ENCODE peak calls at places on chromosome 16, in eight cellular contexts. One of them, this sample, is unnamed.

GRCh38 chr16:9311303-9311954 is 220.0 kb downstream of the HAPSTR1 start:
- DNase-seq in OCI-LY7: no peak
- DNase-seq in foreskin fibroblast: no peak
- DNase-seq in nephron progenitor cell: peak
- DNase-seq in endothelial cell: peak
- DNase-seq in AG09319: no peak
- DNase-seq in ovary: no peak
- DNase-seq in suprapubic skin: no peak
- DNase-seq in this sample: no peak

GRCh38 chr16:69187387-69187890 is 475 bp downstream of the SNTB2 start:
- DNase-seq in OCI-LY7: peak
- DNase-seq in foreskin fibroblast: peak
- DNase-seq in nephron progenitor cell: peak
- DNase-seq in endothelial cell: peak
- DNase-seq in AG09319: no peak
- DNase-seq in ovary: peak
- DNase-seq in suprapubic skin: peak
- DNase-seq in this sample: no peak

GRCh38 chr16:66809765-66810164 is 8.4 kb upstream of the TERB1 start:
- DNase-seq in OCI-LY7: no peak
- DNase-seq in foreskin fibroblast: no peak
- DNase-seq in nephron progenitor cell: no peak
- DNase-seq in endothelial cell: no peak
- DNase-seq in AG09319: no peak
- DNase-seq in ovary: no peak
- DNase-seq in suprapubic skin: no peak
- DNase-seq in this sample: no peak

GRCh38 chr16:79980650-79981521 is 380.3 kb upstream of the MAF start:
- DNase-seq in OCI-LY7: no peak
- DNase-seq in foreskin fibroblast: no peak
- DNase-seq in nephron progenitor cell: no peak
- DNase-seq in endothelial cell: no peak
- DNase-seq in AG09319: no peak
- DNase-seq in ovary: no peak
- DNase-seq in suprapubic skin: no peak
- DNase-seq in this sample: no peak

GRCh38 chr16:48438414-48438813 is 53.2 kb upstream of the SIAH1 start:
- DNase-seq in OCI-LY7: no peak
- DNase-seq in foreskin fibroblast: no peak
- DNase-seq in nephron progenitor cell: no peak
- DNase-seq in endothelial cell: no peak
- DNase-seq in AG09319: no peak
- DNase-seq in ovary: no peak
- DNase-seq in suprapubic skin: no peak
- DNase-seq in this sample: no peak

GRCh38 chr16:56732366-56732765 is 2.4 kb downstream of the NUP93 start:
- DNase-seq in OCI-LY7: peak
- DNase-seq in foreskin fibroblast: no peak
- DNase-seq in nephron progenitor cell: no peak
- DNase-seq in endothelial cell: no peak
- DNase-seq in AG09319: no peak
- DNase-seq in ovary: no peak
- DNase-seq in suprapubic skin: no peak
- DNase-seq in this sample: no peak

GRCh38 chr16:67673712-67674580 is 7.3 kb downstream of the C16orf86 start:
- DNase-seq in OCI-LY7: no peak
- DNase-seq in foreskin fibroblast: peak
- DNase-seq in nephron progenitor cell: no peak
- DNase-seq in endothelial cell: peak
- DNase-seq in AG09319: no peak
- DNase-seq in ovary: peak
- DNase-seq in suprapubic skin: no peak
- DNase-seq in this sample: peak

GRCh38 chr16:66566051-66566901 is at the start of gene CMTM1:
- DNase-seq in OCI-LY7: no peak
- DNase-seq in foreskin fibroblast: no peak
- DNase-seq in nephron progenitor cell: no peak
- DNase-seq in endothelial cell: no peak
- DNase-seq in AG09319: no peak
- DNase-seq in ovary: no peak
- DNase-seq in suprapubic skin: no peak
- DNase-seq in this sample: no peak

GRCh38 chr16:54426550-54426843 is 139.9 kb upstream of the IRX3 start:
- DNase-seq in OCI-LY7: no peak
- DNase-seq in foreskin fibroblast: no peak
- DNase-seq in nephron progenitor cell: no peak
- DNase-seq in endothelial cell: no peak
- DNase-seq in AG09319: no peak
- DNase-seq in ovary: no peak
- DNase-seq in suprapubic skin: no peak
- DNase-seq in this sample: no peak

GRCh38 chr16:78311831-78312230 is 212.4 kb downstream of the WWOX start:
- DNase-seq in OCI-LY7: no peak
- DNase-seq in foreskin fibroblast: no peak
- DNase-seq in nephron progenitor cell: no peak
- DNase-seq in endothelial cell: no peak
- DNase-seq in AG09319: no peak
- DNase-seq in ovary: no peak
- DNase-seq in suprapubic skin: no peak
- DNase-seq in this sample: no peak

DNA sequence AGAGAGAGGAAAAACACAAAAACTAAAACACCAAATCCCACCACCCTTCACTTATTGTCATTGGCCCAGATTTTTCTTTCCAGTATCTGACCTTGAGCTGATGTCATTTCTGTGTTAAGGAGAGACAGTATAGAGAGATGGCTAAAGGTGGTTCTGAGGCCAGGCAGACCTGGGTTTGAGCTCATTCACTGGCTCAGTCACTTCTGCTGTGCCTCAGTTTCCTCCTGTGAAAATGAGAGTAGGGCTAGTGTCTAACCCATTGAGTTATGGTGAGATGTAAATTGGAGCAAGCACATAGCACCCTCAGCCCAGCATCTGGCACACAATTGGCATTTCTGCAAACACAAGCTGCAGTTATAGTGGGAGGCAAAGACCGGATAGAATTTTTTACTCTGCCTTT is 6.3 kb upstream of the KIFC3 start:
- DNase-seq in OCI-LY7: no peak
- DNase-seq in foreskin fibroblast: no peak
- DNase-seq in nephron progenitor cell: no peak
- DNase-seq in endothelial cell: no peak
- DNase-seq in AG09319: no peak
- DNase-seq in ovary: no peak
- DNase-seq in suprapubic skin: no peak
- DNase-seq in this sample: no peak
- TF ChIP-seq CTCF in OCI-LY7: no peak
- TF ChIP-seq CTCF in foreskin fibroblast: no peak
- TF ChIP-seq CTCF in nephron progenitor cell: no peak
- TF ChIP-seq CTCF in endothelial cell: no peak
- TF ChIP-seq CTCF in AG09319: no peak
- TF ChIP-seq CTCF in ovary: no peak
- TF ChIP-seq CTCF in suprapubic skin: no peak
- TF ChIP-seq CTCF in this sample: no peak

GRCh38 chr16:88665570-88665969 is 2.7 kb upstream of the MVD start:
- DNase-seq in OCI-LY7: no peak
- DNase-seq in foreskin fibroblast: no peak
- DNase-seq in nephron progenitor cell: no peak
- DNase-seq in endothelial cell: no peak
- DNase-seq in AG09319: no peak
- DNase-seq in ovary: no peak
- DNase-seq in suprapubic skin: no peak
- DNase-seq in this sample: no peak

GRCh38 chr16:88665148-88665547 is 2.3 kb upstream of the MVD start:
- DNase-seq in OCI-LY7: peak
- DNase-seq in foreskin fibroblast: no peak
- DNase-seq in nephron progenitor cell: no peak
- DNase-seq in endothelial cell: no peak
- DNase-seq in AG09319: no peak
- DNase-seq in ovary: no peak
- DNase-seq in suprapubic skin: no peak
- DNase-seq in this sample: no peak

GRCh38 chr16:88659160-88659559 is 3.7 kb downstream of the MVD start:
- DNase-seq in OCI-LY7: no peak
- DNase-seq in foreskin fibroblast: no peak
- DNase-seq in nephron progenitor cell: no peak
- DNase-seq in endothelial cell: no peak
- DNase-seq in AG09319: no peak
- DNase-seq in ovary: no peak
- DNase-seq in suprapubic skin: no peak
- DNase-seq in this sample: no peak

GRCh38 chr16:88662222-88662842 is 559 bp downstream of the MVD start:
- DNase-seq in OCI-LY7: peak
- DNase-seq in foreskin fibroblast: no peak
- DNase-seq in nephron progenitor cell: peak
- DNase-seq in endothelial cell: no peak
- DNase-seq in AG09319: no peak
- DNase-seq in ovary: no peak
- DNase-seq in suprapubic skin: no peak
- DNase-seq in this sample: no peak

GRCh38 chr16:88662843-88663606 is at the start of gene MVD:
- DNase-seq in OCI-LY7: peak
- DNase-seq in foreskin fibroblast: peak
- DNase-seq in nephron progenitor cell: peak
- DNase-seq in endothelial cell: peak
- DNase-seq in AG09319: peak
- DNase-seq in ovary: peak
- DNase-seq in suprapubic skin: peak
- DNase-seq in this sample: peak
- TF ChIP-seq CTCF in OCI-LY7: peak
- TF ChIP-seq CTCF in foreskin fibroblast: no peak
- TF ChIP-seq CTCF in nephron progenitor cell: no peak
- TF ChIP-seq CTCF in endothelial cell: no peak
- TF ChIP-seq CTCF in AG09319: no peak
- TF ChIP-seq CTCF in ovary: peak
- TF ChIP-seq CTCF in suprapubic skin: no peak
- TF ChIP-seq CTCF in this sample: no peak

DNA sequence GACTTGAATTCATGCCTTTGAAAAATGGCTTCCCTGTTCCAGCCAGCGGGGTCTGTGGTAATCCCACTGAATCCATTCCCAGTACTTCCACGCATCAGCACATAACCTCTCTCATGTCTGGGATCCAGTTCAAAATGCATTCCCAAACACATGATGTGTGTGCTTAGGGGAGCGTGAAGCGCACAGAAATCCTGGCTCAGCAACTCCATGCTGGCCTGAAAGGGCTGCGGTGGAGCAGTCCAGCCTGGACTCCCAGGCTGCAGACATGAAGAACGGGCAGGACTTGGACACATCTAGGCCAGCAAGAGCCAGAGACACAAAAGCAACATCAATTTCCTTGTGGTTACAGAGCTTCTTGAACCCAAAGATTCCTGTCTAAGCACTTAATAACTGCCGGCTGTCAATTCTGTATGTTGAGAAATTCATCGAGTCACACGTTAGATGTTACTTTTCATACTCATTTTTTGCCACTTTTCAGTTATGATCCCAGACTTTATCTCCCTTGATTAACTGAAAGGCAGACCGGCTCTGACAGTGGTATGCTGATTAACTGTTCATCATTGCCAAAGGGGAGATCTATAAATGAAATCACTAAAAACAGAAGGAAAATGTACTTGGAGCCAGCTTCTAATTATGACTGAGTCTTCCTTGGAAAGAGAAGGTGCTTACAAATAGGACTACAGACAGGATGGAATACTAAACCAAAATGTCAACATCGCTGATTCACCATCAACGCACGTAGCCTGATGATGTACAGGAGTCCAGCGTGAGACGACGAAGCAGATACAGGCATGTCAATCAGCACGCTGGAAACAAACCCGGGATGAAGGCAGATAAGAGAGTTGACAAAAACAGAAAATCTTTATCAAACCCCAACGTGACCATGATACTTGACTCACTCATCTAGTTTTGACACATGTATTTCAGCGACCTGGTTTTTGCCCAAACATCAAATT is 23.0 kb downstream of the NSMCE1 start:
- DNase-seq in OCI-LY7: no peak
- DNase-seq in foreskin fibroblast: peak
- DNase-seq in nephron progenitor cell: no peak
- DNase-seq in endothelial cell: no peak
- DNase-seq in AG09319: peak
- DNase-seq in ovary: no peak
- DNase-seq in suprapubic skin: no peak
- DNase-seq in this sample: no peak
- TF ChIP-seq CTCF in OCI-LY7: no peak
- TF ChIP-seq CTCF in foreskin fibroblast: no peak
- TF ChIP-seq CTCF in nephron progenitor cell: no peak
- TF ChIP-seq CTCF in endothelial cell: no peak
- TF ChIP-seq CTCF in AG09319: no peak
- TF ChIP-seq CTCF in ovary: no peak
- TF ChIP-seq CTCF in suprapubic skin: no peak
- TF ChIP-seq CTCF in this sample: no peak

GRCh38 chr16:46857261-46857962 is 26.4 kb upstream of the C16orf87 start:
- DNase-seq in OCI-LY7: peak
- DNase-seq in foreskin fibroblast: peak
- DNase-seq in nephron progenitor cell: peak
- DNase-seq in endothelial cell: no peak
- DNase-seq in AG09319: no peak
- DNase-seq in ovary: no peak
- DNase-seq in suprapubic skin: no peak
- DNase-seq in this sample: no peak
- TF ChIP-seq CTCF in OCI-LY7: peak
- TF ChIP-seq CTCF in foreskin fibroblast: peak
- TF ChIP-seq CTCF in nephron progenitor cell: peak
- TF ChIP-seq CTCF in endothelial cell: peak
- TF ChIP-seq CTCF in AG09319: peak
- TF ChIP-seq CTCF in ovary: no peak
- TF ChIP-seq CTCF in suprapubic skin: peak
- TF ChIP-seq CTCF in this sample: no peak

GRCh38 chr16:3305109-3306068 is at the start of the genes TIGD7 and ZNF75A:
- DNase-seq in OCI-LY7: no peak
- DNase-seq in foreskin fibroblast: peak
- DNase-seq in nephron progenitor cell: peak
- DNase-seq in endothelial cell: peak
- DNase-seq in AG09319: peak
- DNase-seq in ovary: peak
- DNase-seq in suprapubic skin: peak
- DNase-seq in this sample: peak
- TF ChIP-seq CTCF in OCI-LY7: no peak
- TF ChIP-seq CTCF in foreskin fibroblast: no peak
- TF ChIP-seq CTCF in nephron progenitor cell: no peak
- TF ChIP-seq CTCF in endothelial cell: no peak
- TF ChIP-seq CTCF in AG09319: peak
- TF ChIP-seq CTCF in ovary: peak
- TF ChIP-seq CTCF in suprapubic skin: no peak
- TF ChIP-seq CTCF in this sample: no peak

This sample was measured in coronary artery.